ENCODE peak calls at places on chromosomes 3 and 15, in four cellular contexts. One of them, this sample, is unnamed.
A peak's percentile ranks its signal among the peaks of the same experiment; 100 is the strongest.

GRCh38 chr15:80484312-80484981 is 80.3 kb downstream of the ARNT2 start:
- DNase-seq in transverse colon: no peak
- DNase-seq in GM12878: no peak
- DNase-seq in stomach: no peak
- DNase-seq in this sample: no peak

GRCh38 chr3:42819351-42819965 is 10.2 kb downstream of the ACKR2 start:
- DNase-seq in GM12878: no peak
- DNase-seq in stomach: peak; percentile 56
- DNase-seq in transverse colon: peak; percentile 59
- DNase-seq in this sample: no peak

GRCh38 chr15:73988075-73988969 is 3.8 kb downstream of the STOML1 start:
- DNase-seq in GM12878: no peak
- DNase-seq in transverse colon: no peak
- DNase-seq in stomach: no peak
- DNase-seq in this sample: peak; percentile 55

GRCh38 chr3:182729903-182730674 is 63.2 kb upstream of the ATP11B start:
- DNase-seq in GM12878: peak; percentile 68
- DNase-seq in transverse colon: no peak
- DNase-seq in stomach: no peak
- DNase-seq in this sample: no peak

GRCh38 chr15:39593071-39594055 is 12.5 kb downstream of the THBS1 start:
- DNase-seq in GM12878: no peak
- DNase-seq in stomach: no peak
- DNase-seq in transverse colon: peak; percentile 25
- DNase-seq in this sample: no peak

GRCh38 chr3:129211772-129212171 is 28.1 kb upstream of the CNBP start:
- DNase-seq in GM12878: no peak
- DNase-seq in stomach: peak; percentile 86
- DNase-seq in transverse colon: peak; percentile 91
- DNase-seq in this sample: peak; percentile 87

GRCh38 chr3:68206524-68207117 is 552.2 kb upstream of the SUCLG2 start:
- DNase-seq in stomach: no peak
- DNase-seq in transverse colon: no peak
- DNase-seq in GM12878: no peak
- DNase-seq in this sample: no peak

GRCh38 chr15:32747886-32748285 is 30.1 kb downstream of the GREM1 start:
- DNase-seq in transverse colon: no peak
- DNase-seq in GM12878: no peak
- DNase-seq in stomach: no peak
- DNase-seq in this sample: no peak

GRCh38 chr3:108518895-108519294 is 8.5 kb upstream of the MYH15 start:
- DNase-seq in transverse colon: no peak
- DNase-seq in GM12878: no peak
- DNase-seq in stomach: no peak
- DNase-seq in this sample: no peak

GRCh38 chr3:3821780-3822179 is 22.5 kb downstream of the LRRN1 start:
- DNase-seq in stomach: no peak
- DNase-seq in GM12878: no peak
- DNase-seq in transverse colon: no peak
- DNase-seq in this sample: no peak

GRCh38 chr3:38533285-38533994 is 37.3 kb downstream of the EXOG start:
- DNase-seq in transverse colon: no peak
- DNase-seq in GM12878: no peak
- DNase-seq in stomach: no peak
- DNase-seq in this sample: no peak

GRCh38 chr3:52428151-52429005 is 16.5 kb downstream of the SEMA3G start:
- DNase-seq in GM12878: no peak
- DNase-seq in stomach: peak; percentile 70
- DNase-seq in transverse colon: peak; percentile 54
- DNase-seq in this sample: peak; percentile 76

GRCh38 chr15:67196672-67197363 is 57.6 kb downstream of the AAGAB start:
- DNase-seq in GM12878: no peak
- DNase-seq in transverse colon: no peak
- DNase-seq in stomach: no peak
- DNase-seq in this sample: no peak

GRCh38 chr15:90060797-90061196 is 41.5 kb downstream of the IDH2 start:
- DNase-seq in stomach: no peak
- DNase-seq in transverse colon: no peak
- DNase-seq in GM12878: no peak
- DNase-seq in this sample: no peak

GRCh38 chr3:53913401-53913800 is 21.7 kb upstream of the SELENOK start:
- DNase-seq in transverse colon: no peak
- DNase-seq in GM12878: no peak
- DNase-seq in stomach: no peak
- DNase-seq in this sample: no peak

GRCh38 chr3:107217161-107217560 is 160.1 kb upstream of the CCDC54 start:
- DNase-seq in transverse colon: no peak
- DNase-seq in GM12878: no peak
- DNase-seq in stomach: no peak
- DNase-seq in this sample: no peak

GRCh38 chr15:38253448-38253847 is 812 bp downstream of the SPRED1 start:
- DNase-seq in stomach: no peak
- DNase-seq in GM12878: no peak
- DNase-seq in transverse colon: peak; percentile 13
- DNase-seq in this sample: no peak

GRCh38 chr3:151579571-151580270 is 118.9 kb upstream of the IGSF10 start:
- DNase-seq in stomach: no peak
- DNase-seq in GM12878: no peak
- DNase-seq in transverse colon: no peak
- DNase-seq in this sample: peak; percentile 68

GRCh38 chr3:78687520-78687919 is 1080.3 kb downstream of the ROBO1 start:
- DNase-seq in GM12878: no peak
- DNase-seq in stomach: no peak
- DNase-seq in transverse colon: no peak
- DNase-seq in this sample: no peak

GRCh38 chr15:71203573-71204444 is 88.5 kb downstream of the THSD4 start:
- DNase-seq in GM12878: no peak
- DNase-seq in transverse colon: no peak
- DNase-seq in stomach: no peak
- DNase-seq in this sample: no peak

GRCh38 chr3:194285024-194285858 is 65.9 kb downstream of the CPN2 start:
- DNase-seq in stomach: no peak
- DNase-seq in GM12878: no peak
- DNase-seq in transverse colon: no peak
- DNase-seq in this sample: peak; percentile 57

GRCh38 chr15:41969851-41970431 is 2.4 kb downstream of the EHD4 start:
- DNase-seq in transverse colon: peak; percentile 19
- DNase-seq in stomach: peak; percentile 25
- DNase-seq in GM12878: peak; percentile 88
- DNase-seq in this sample: no peak

GRCh38 chr15:37932522-37932921 is 1.9 kb upstream of the TMCO5A start:
- DNase-seq in transverse colon: no peak
- DNase-seq in stomach: no peak
- DNase-seq in GM12878: no peak
- DNase-seq in this sample: no peak

GRCh38 chr3:43181202-43181910 is 75.5 kb upstream of the POMGNT2 start:
- DNase-seq in stomach: no peak
- DNase-seq in GM12878: peak; percentile 37
- DNase-seq in transverse colon: peak; percentile 47
- DNase-seq in this sample: no peak

DNA sequence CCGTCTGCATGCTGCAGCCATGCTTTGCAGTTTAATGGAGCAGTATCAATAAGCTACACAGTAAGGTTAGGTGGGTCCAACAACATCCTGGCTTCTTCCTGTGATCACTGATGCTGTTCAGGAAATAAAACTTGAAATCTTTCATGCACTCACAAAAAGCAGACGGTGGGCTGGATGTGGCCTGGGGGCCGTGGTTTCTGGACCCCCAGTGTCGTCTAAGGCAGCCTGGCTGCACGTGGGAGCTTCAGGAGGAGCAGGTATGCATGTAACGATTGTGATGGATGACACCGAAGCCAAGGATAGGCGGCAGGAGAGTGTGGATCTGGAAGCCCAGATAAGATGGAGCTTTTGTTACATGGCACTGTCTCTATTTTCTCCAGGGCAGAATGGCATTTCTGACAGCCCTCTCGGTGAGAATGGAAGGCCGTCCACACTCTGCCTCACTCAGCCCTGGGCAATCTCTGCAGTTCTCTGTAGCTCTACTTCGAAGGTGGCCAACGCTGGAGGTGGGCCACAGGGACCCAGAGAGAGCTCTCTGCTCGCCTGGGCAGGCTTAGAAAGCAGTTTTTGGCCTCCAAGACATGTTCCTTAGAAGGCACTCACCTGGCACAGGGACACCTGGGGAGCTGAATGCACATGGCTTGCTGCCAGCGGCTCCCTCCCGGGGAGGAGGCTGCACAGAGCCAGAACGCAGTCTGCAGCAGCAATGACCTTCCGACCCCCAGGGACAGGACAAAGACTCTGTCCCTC is 46.4 kb upstream of the IQSEC1 start:
- DNase-seq in stomach: no peak
- DNase-seq in GM12878: no peak
- DNase-seq in transverse colon: no peak
- DNase-seq in this sample: peak; percentile 47
- TF ChIP-seq EP300 in stomach: no peak
- TF ChIP-seq EP300 in GM12878: no peak
- TF ChIP-seq EP300 in transverse colon: no peak
- TF ChIP-seq EP300 in this sample: no peak

GRCh38 chr3:157336252-157337009 is 100.2 kb upstream of the PTX3 start:
- DNase-seq in transverse colon: no peak
- DNase-seq in stomach: no peak
- DNase-seq in GM12878: no peak
- DNase-seq in this sample: no peak
- H3K27ac ChIP-seq in transverse colon: no peak overlapping the region
- H3K27ac ChIP-seq in stomach: no peak overlapping the region
- H3K27ac ChIP-seq in GM12878: no peak overlapping the region
- H3K27ac ChIP-seq in this sample: no peak overlapping the region

DNA sequence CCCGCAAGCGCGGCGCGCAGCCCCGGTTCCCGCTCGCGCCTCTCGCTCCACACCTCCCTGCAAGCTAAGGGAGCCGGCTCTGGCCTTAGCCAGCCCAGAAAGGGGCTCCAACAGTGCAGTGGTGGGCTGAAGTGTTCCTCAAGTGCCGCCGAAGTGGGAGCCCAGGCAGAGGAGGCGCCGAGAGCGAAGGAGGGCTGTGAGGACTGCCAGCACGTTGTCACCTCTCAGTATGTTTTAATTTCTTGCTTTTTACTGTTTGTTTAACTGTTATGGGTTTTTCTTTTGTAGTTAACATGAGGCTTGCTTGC is 1525.7 kb downstream of the SI start:
- DNase-seq in stomach: no peak
- DNase-seq in GM12878: no peak
- DNase-seq in transverse colon: no peak
- DNase-seq in this sample: no peak
- TF ChIP-seq POLR2A in stomach: no peak
- TF ChIP-seq POLR2A in GM12878: no peak
- TF ChIP-seq POLR2A in transverse colon: no peak
- TF ChIP-seq POLR2A in this sample: no peak

DNA sequence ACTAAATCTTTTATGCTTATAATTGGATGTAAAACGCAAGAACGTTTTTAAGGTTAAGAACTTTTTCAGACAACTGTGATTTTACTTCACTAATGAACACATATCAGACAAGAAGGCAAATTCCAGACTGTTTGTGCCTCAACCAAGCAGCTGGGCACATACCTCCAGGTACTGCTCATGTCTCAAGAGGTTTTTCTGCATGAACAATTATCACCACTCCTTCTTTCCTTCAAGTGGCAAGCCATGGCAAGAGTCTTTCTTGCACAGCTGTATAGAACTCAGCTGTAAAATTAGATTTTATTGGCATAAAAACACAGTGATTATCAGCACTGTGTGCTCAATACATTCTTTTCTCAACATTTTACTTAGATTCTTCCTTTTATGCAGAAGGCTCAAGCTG is 64.3 kb downstream of the FNDC3B start:
- DNase-seq in transverse colon: no peak
- DNase-seq in stomach: no peak
- DNase-seq in GM12878: no peak
- DNase-seq in this sample: no peak
- TF ChIP-seq EP300 in transverse colon: no peak
- TF ChIP-seq EP300 in stomach: no peak
- TF ChIP-seq EP300 in GM12878: no peak
- TF ChIP-seq EP300 in this sample: no peak

GRCh38 chr3:142657033-142657432 is 60.8 kb downstream of the PLS1 start:
- DNase-seq in GM12878: no peak
- DNase-seq in transverse colon: no peak
- DNase-seq in stomach: no peak
- DNase-seq in this sample: no peak

GRCh38 chr3:142656595-142656994 is 60.4 kb downstream of the PLS1 start:
- DNase-seq in stomach: no peak
- DNase-seq in GM12878: no peak
- DNase-seq in transverse colon: no peak
- DNase-seq in this sample: no peak

GRCh38 chr3:142660904-142661303 is 62.9 kb upstream of the TRPC1 start:
- DNase-seq in transverse colon: no peak
- DNase-seq in stomach: no peak
- DNase-seq in GM12878: no peak
- DNase-seq in this sample: no peak

GRCh38 chr3:142663865-142664264 is 60.0 kb upstream of the TRPC1 start:
- DNase-seq in stomach: no peak
- DNase-seq in GM12878: no peak
- DNase-seq in transverse colon: no peak
- DNase-seq in this sample: no peak

GRCh38 chr3:142660379-142660778 is 63.5 kb upstream of the TRPC1 start:
- DNase-seq in transverse colon: no peak
- DNase-seq in stomach: no peak
- DNase-seq in GM12878: no peak
- DNase-seq in this sample: no peak
- H3K27ac ChIP-seq in transverse colon: no peak overlapping the region
- H3K27ac ChIP-seq in stomach: no peak overlapping the region
- H3K27ac ChIP-seq in GM12878: no peak overlapping the region
- H3K27ac ChIP-seq in this sample: no peak overlapping the region

GRCh38 chr3:126982125-126982521 is 792 bp upstream of the PLXNA1 start:
- DNase-seq in GM12878: peak; percentile 38
- DNase-seq in stomach: no peak
- DNase-seq in transverse colon: peak; percentile 39
- DNase-seq in this sample: no peak

GRCh38 chr3:126983276-126983652 is 349 bp downstream of the PLXNA1 start:
- DNase-seq in GM12878: no peak
- DNase-seq in transverse colon: no peak
- DNase-seq in stomach: no peak
- DNase-seq in this sample: no peak

GRCh38 chr3:126983653-126984390 is 907 bp downstream of the PLXNA1 start:
- DNase-seq in transverse colon: peak; percentile 27
- DNase-seq in GM12878: no peak
- DNase-seq in stomach: no peak
- DNase-seq in this sample: no peak

GRCh38 chr3:126984391-126985142 is 1.7 kb downstream of the PLXNA1 start:
- DNase-seq in transverse colon: no peak
- DNase-seq in stomach: no peak
- DNase-seq in GM12878: no peak
- DNase-seq in this sample: no peak

GRCh38 chr3:126982522-126983175 is at the start of gene PLXNA1:
- DNase-seq in stomach: peak; percentile 81
- DNase-seq in GM12878: peak; percentile 44
- DNase-seq in transverse colon: peak; percentile 84
- DNase-seq in this sample: peak; percentile 88
- TF ChIP-seq POLR2A in stomach: no peak
- TF ChIP-seq POLR2A in GM12878: peak; percentile 69
- TF ChIP-seq POLR2A in transverse colon: no peak
- TF ChIP-seq POLR2A in this sample: no peak

This sample was measured in sigmoid colon.